ENCODE peak calls at places on chromosomes 11 and 22, in six cellular contexts. One of them, this sample, is unnamed.

GRCh38 chr11:82718841-82719240 is 14.8 kb downstream of the FAM181B start:
- DNase-seq in brain microvascular endothelial cell: no peak
- DNase-seq in PC-3: no peak
- DNase-seq in cardiac fibroblast: no peak
- DNase-seq in fibroblast of lung: no peak
- DNase-seq in HL-60: no peak
- DNase-seq in this sample: no peak

GRCh38 chr11:112225753-112226061 is 521 bp upstream of the PTS start:
- DNase-seq in fibroblast of lung: peak; percentile 74
- DNase-seq in brain microvascular endothelial cell: peak; percentile 77
- DNase-seq in HL-60: no peak
- DNase-seq in PC-3: no peak
- DNase-seq in cardiac fibroblast: no peak
- DNase-seq in this sample: no peak

GRCh38 chr11:78334109-78334508 is 83.5 kb downstream of the GAB2 start:
- DNase-seq in cardiac fibroblast: no peak
- DNase-seq in brain microvascular endothelial cell: no peak
- DNase-seq in HL-60: no peak
- DNase-seq in PC-3: no peak
- DNase-seq in fibroblast of lung: no peak
- DNase-seq in this sample: no peak

GRCh38 chr22:20032407-20032991 is 11.6 kb downstream of the TANGO2 start:
- DNase-seq in fibroblast of lung: no peak
- DNase-seq in cardiac fibroblast: no peak
- DNase-seq in HL-60: no peak
- DNase-seq in brain microvascular endothelial cell: no peak
- DNase-seq in PC-3: no peak
- DNase-seq in this sample: no peak

GRCh38 chr11:118415739-118416068 is 14.3 kb downstream of the ATP5MG start:
- DNase-seq in PC-3: peak; percentile 97
- DNase-seq in HL-60: peak; percentile 65
- DNase-seq in fibroblast of lung: peak; percentile 96
- DNase-seq in cardiac fibroblast: peak; percentile 95
- DNase-seq in brain microvascular endothelial cell: peak; percentile 95
- DNase-seq in this sample: peak; percentile 85

GRCh38 chr11:90192869-90193582 is 29.8 kb downstream of the CHORDC1 start:
- DNase-seq in HL-60: no peak
- DNase-seq in fibroblast of lung: no peak
- DNase-seq in PC-3: no peak
- DNase-seq in brain microvascular endothelial cell: no peak
- DNase-seq in cardiac fibroblast: no peak
- DNase-seq in this sample: no peak

GRCh38 chr11:58227956-58228615 is 632 bp downstream of the OR10Q1 start:
- DNase-seq in brain microvascular endothelial cell: no peak
- DNase-seq in cardiac fibroblast: no peak
- DNase-seq in HL-60: no peak
- DNase-seq in fibroblast of lung: no peak
- DNase-seq in PC-3: no peak
- DNase-seq in this sample: no peak

GRCh38 chr11:64036081-64037026 is 623 bp downstream of the FLRT1 start:
- DNase-seq in PC-3: peak; percentile 59
- DNase-seq in brain microvascular endothelial cell: peak; percentile 11
- DNase-seq in HL-60: no peak
- DNase-seq in fibroblast of lung: peak; percentile 49
- DNase-seq in cardiac fibroblast: peak; percentile 29
- DNase-seq in this sample: peak; percentile 16

GRCh38 chr11:104462346-104462745 is 298.4 kb upstream of the PDGFD start:
- DNase-seq in cardiac fibroblast: peak; percentile 67
- DNase-seq in PC-3: peak; percentile 12
- DNase-seq in brain microvascular endothelial cell: peak; percentile 49
- DNase-seq in fibroblast of lung: peak; percentile 72
- DNase-seq in HL-60: no peak
- DNase-seq in this sample: no peak

GRCh38 chr11:66371627-66372415 is at the start of gene SLC29A2:
- DNase-seq in cardiac fibroblast: no peak
- DNase-seq in brain microvascular endothelial cell: no peak
- DNase-seq in fibroblast of lung: no peak
- DNase-seq in HL-60: peak; percentile 78
- DNase-seq in PC-3: peak; percentile 96
- DNase-seq in this sample: peak; percentile 73

GRCh38 chr11:103541186-103541795 is 432.1 kb downstream of the DYNC2H1 start:
- DNase-seq in brain microvascular endothelial cell: no peak
- DNase-seq in PC-3: no peak
- DNase-seq in HL-60: no peak
- DNase-seq in fibroblast of lung: no peak
- DNase-seq in cardiac fibroblast: no peak
- DNase-seq in this sample: peak; percentile 85

GRCh38 chr11:71269603-71270511 is 17.5 kb upstream of the SHANK2 start:
- DNase-seq in HL-60: no peak
- DNase-seq in brain microvascular endothelial cell: no peak
- DNase-seq in cardiac fibroblast: no peak
- DNase-seq in PC-3: no peak
- DNase-seq in fibroblast of lung: peak; percentile 25
- DNase-seq in this sample: no peak

GRCh38 chr11:62911137-62912130 is 9.7 kb downstream of the CHRM1 start:
- DNase-seq in cardiac fibroblast: peak; percentile 25
- DNase-seq in HL-60: peak; percentile 28
- DNase-seq in PC-3: no peak
- DNase-seq in fibroblast of lung: no peak
- DNase-seq in brain microvascular endothelial cell: no peak
- DNase-seq in this sample: no peak

GRCh38 chr11:112596324-112596723 is 335.7 kb upstream of the PLET1 start:
- DNase-seq in PC-3: no peak
- DNase-seq in cardiac fibroblast: no peak
- DNase-seq in fibroblast of lung: no peak
- DNase-seq in HL-60: no peak
- DNase-seq in brain microvascular endothelial cell: no peak
- DNase-seq in this sample: no peak

GRCh38 chr22:39943366-39943765 is 16.8 kb upstream of the TMA7B start:
- DNase-seq in brain microvascular endothelial cell: no peak
- DNase-seq in cardiac fibroblast: no peak
- DNase-seq in HL-60: no peak
- DNase-seq in PC-3: peak; percentile 6
- DNase-seq in fibroblast of lung: no peak
- DNase-seq in this sample: no peak

GRCh38 chr11:68081691-68082090 is 39.5 kb downstream of the CHKA start:
- DNase-seq in brain microvascular endothelial cell: no peak
- DNase-seq in fibroblast of lung: peak; percentile 50
- DNase-seq in PC-3: no peak
- DNase-seq in cardiac fibroblast: no peak
- DNase-seq in HL-60: no peak
- DNase-seq in this sample: peak; percentile 86

GRCh38 chr11:64428685-64429084 is 69.7 kb downstream of the RPS6KA4 start:
- DNase-seq in brain microvascular endothelial cell: no peak
- DNase-seq in HL-60: no peak
- DNase-seq in fibroblast of lung: no peak
- DNase-seq in cardiac fibroblast: no peak
- DNase-seq in PC-3: no peak
- DNase-seq in this sample: no peak

GRCh38 chr22:44195189-44195871 is 14.6 kb downstream of the PARVG start:
- DNase-seq in HL-60: no peak
- DNase-seq in cardiac fibroblast: no peak
- DNase-seq in PC-3: no peak
- DNase-seq in fibroblast of lung: no peak
- DNase-seq in brain microvascular endothelial cell: no peak
- DNase-seq in this sample: no peak

GRCh38 chr22:17501679-17502285 is 61.5 kb upstream of the SLC25A18 start:
- DNase-seq in brain microvascular endothelial cell: peak; percentile 63
- DNase-seq in cardiac fibroblast: peak; percentile 84
- DNase-seq in PC-3: peak; percentile 73
- DNase-seq in HL-60: peak; percentile 45
- DNase-seq in fibroblast of lung: peak; percentile 57
- DNase-seq in this sample: peak; percentile 53

GRCh38 chr11:34732831-34733230 is 111.9 kb downstream of the EHF start:
- DNase-seq in fibroblast of lung: no peak
- DNase-seq in HL-60: no peak
- DNase-seq in brain microvascular endothelial cell: no peak
- DNase-seq in cardiac fibroblast: no peak
- DNase-seq in PC-3: no peak
- DNase-seq in this sample: no peak

GRCh38 chr11:56698795-56699194 is at the start of gene OR9G1:
- DNase-seq in cardiac fibroblast: no peak
- DNase-seq in PC-3: no peak
- DNase-seq in HL-60: no peak
- DNase-seq in fibroblast of lung: no peak
- DNase-seq in brain microvascular endothelial cell: no peak
- DNase-seq in this sample: no peak
- H3K4me3 ChIP-seq in cardiac fibroblast: no peak within 1 kb of the TSS
- H3K4me3 ChIP-seq in PC-3: no peak within 1 kb of the TSS
- H3K4me3 ChIP-seq in HL-60: no peak within 1 kb of the TSS
- H3K4me3 ChIP-seq in fibroblast of lung: no peak within 1 kb of the TSS
- H3K4me3 ChIP-seq in brain microvascular endothelial cell: no peak within 1 kb of the TSS
- H3K4me3 ChIP-seq in this sample: no peak within 1 kb of the TSS

DNA sequence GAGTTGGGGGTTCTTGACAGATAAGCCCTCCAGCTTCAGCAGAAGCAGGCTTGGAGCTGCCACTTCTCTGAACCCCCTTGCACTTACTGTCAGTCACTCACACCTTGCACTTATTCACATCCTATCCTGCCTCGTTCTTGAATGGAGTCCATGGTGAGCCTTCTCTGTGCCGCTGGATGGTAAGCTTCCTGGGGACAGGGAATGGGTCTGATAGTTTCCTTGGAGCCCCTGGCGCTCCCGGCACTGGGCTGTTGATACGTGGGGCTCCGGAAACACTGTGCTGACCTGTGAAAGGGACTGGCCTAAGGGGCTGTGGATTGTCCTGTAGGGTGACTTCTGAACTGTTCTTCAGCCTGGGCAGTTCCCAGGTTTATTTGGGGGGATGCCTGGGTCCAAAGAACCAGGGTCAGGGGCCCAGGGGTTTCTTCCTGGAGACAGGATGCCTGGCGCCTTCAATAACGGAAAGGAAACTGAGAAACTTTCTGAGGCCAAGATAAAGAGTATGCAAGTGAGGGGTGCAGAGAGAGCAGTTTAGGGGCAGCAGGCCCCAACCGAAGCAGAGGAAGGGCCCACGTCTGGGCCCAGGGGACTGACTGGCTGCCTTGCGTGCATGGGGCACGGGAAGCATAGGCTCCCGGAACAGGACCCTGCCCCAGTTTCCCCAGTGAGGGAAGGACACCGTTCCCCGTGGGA is 709 bp upstream of the ST3GAL4 start:
- DNase-seq in cardiac fibroblast: no peak
- DNase-seq in HL-60: no peak
- DNase-seq in PC-3: no peak
- DNase-seq in brain microvascular endothelial cell: no peak
- DNase-seq in fibroblast of lung: no peak
- DNase-seq in this sample: no peak
- H3K4me3 ChIP-seq in cardiac fibroblast: peak overlapping the region; percentile 87
- H3K4me3 ChIP-seq in HL-60: peak overlapping the region; percentile 83
- H3K4me3 ChIP-seq in PC-3: peak overlapping the region; percentile 83
- H3K4me3 ChIP-seq in brain microvascular endothelial cell: peak overlapping the region; percentile 85
- H3K4me3 ChIP-seq in fibroblast of lung: peak overlapping the region; percentile 63
- H3K4me3 ChIP-seq in this sample: peak overlapping the region; percentile 84

GRCh38 chr11:120715239-120715638 is 203.7 kb downstream of the GRIK4 start:
- DNase-seq in fibroblast of lung: no peak
- DNase-seq in PC-3: peak; percentile 5
- DNase-seq in cardiac fibroblast: peak; percentile 8
- DNase-seq in brain microvascular endothelial cell: no peak
- DNase-seq in HL-60: no peak
- DNase-seq in this sample: no peak
- H3K4me3 ChIP-seq in fibroblast of lung: peak overlapping the region; percentile 9
- H3K4me3 ChIP-seq in PC-3: no peak overlapping the region
- H3K4me3 ChIP-seq in cardiac fibroblast: no peak overlapping the region
- H3K4me3 ChIP-seq in brain microvascular endothelial cell: peak overlapping the region; percentile 30
- H3K4me3 ChIP-seq in HL-60: no peak overlapping the region
- H3K4me3 ChIP-seq in this sample: no peak overlapping the region

GRCh38 chr22:47089796-47090460 is 327.5 kb downstream of the TBC1D22A start:
- DNase-seq in HL-60: no peak
- DNase-seq in PC-3: no peak
- DNase-seq in fibroblast of lung: no peak
- DNase-seq in brain microvascular endothelial cell: no peak
- DNase-seq in cardiac fibroblast: no peak
- DNase-seq in this sample: no peak
- H3K4me3 ChIP-seq in HL-60: no peak overlapping the region
- H3K4me3 ChIP-seq in PC-3: no peak overlapping the region
- H3K4me3 ChIP-seq in fibroblast of lung: peak overlapping the region; percentile 51
- H3K4me3 ChIP-seq in brain microvascular endothelial cell: no peak overlapping the region
- H3K4me3 ChIP-seq in cardiac fibroblast: no peak overlapping the region
- H3K4me3 ChIP-seq in this sample: no peak overlapping the region

GRCh38 chr11:117199061-117199915 is at the start of gene TAGLN:
- DNase-seq in cardiac fibroblast: peak; percentile 97
- DNase-seq in PC-3: peak; percentile 53
- DNase-seq in fibroblast of lung: peak; percentile 97
- DNase-seq in brain microvascular endothelial cell: peak; percentile 97
- DNase-seq in HL-60: no peak
- DNase-seq in this sample: peak; percentile 57
- H3K4me3 ChIP-seq in cardiac fibroblast: peak within 1 kb of the TSS; percentile 75
- H3K4me3 ChIP-seq in PC-3: no peak within 1 kb of the TSS
- H3K4me3 ChIP-seq in fibroblast of lung: peak within 1 kb of the TSS; percentile 68
- H3K4me3 ChIP-seq in brain microvascular endothelial cell: peak within 1 kb of the TSS; percentile 69
- H3K4me3 ChIP-seq in HL-60: no peak within 1 kb of the TSS
- H3K4me3 ChIP-seq in this sample: peak within 1 kb of the TSS; percentile 25

GRCh38 chr11:108239076-108239475 is 16.2 kb downstream of the ATM start:
- DNase-seq in fibroblast of lung: no peak
- DNase-seq in PC-3: no peak
- DNase-seq in brain microvascular endothelial cell: no peak
- DNase-seq in cardiac fibroblast: no peak
- DNase-seq in HL-60: no peak
- DNase-seq in this sample: no peak

GRCh38 chr11:108235633-108236032 is 12.8 kb downstream of the ATM start:
- DNase-seq in fibroblast of lung: no peak
- DNase-seq in cardiac fibroblast: no peak
- DNase-seq in brain microvascular endothelial cell: no peak
- DNase-seq in HL-60: no peak
- DNase-seq in PC-3: no peak
- DNase-seq in this sample: no peak

GRCh38 chr11:108233277-108233945 is 10.5 kb downstream of the ATM start:
- DNase-seq in HL-60: no peak
- DNase-seq in fibroblast of lung: no peak
- DNase-seq in brain microvascular endothelial cell: no peak
- DNase-seq in cardiac fibroblast: no peak
- DNase-seq in PC-3: no peak
- DNase-seq in this sample: no peak

GRCh38 chr11:108235192-108235591 is 12.3 kb downstream of the ATM start:
- DNase-seq in brain microvascular endothelial cell: no peak
- DNase-seq in PC-3: no peak
- DNase-seq in fibroblast of lung: no peak
- DNase-seq in cardiac fibroblast: no peak
- DNase-seq in HL-60: no peak
- DNase-seq in this sample: no peak

GRCh38 chr11:108237058-108237481 is 14.2 kb downstream of the ATM start:
- DNase-seq in PC-3: no peak
- DNase-seq in HL-60: no peak
- DNase-seq in brain microvascular endothelial cell: no peak
- DNase-seq in cardiac fibroblast: no peak
- DNase-seq in fibroblast of lung: no peak
- DNase-seq in this sample: no peak
- H3K4me3 ChIP-seq in PC-3: no peak overlapping the region
- H3K4me3 ChIP-seq in HL-60: no peak overlapping the region
- H3K4me3 ChIP-seq in brain microvascular endothelial cell: no peak overlapping the region
- H3K4me3 ChIP-seq in cardiac fibroblast: no peak overlapping the region
- H3K4me3 ChIP-seq in fibroblast of lung: no peak overlapping the region
- H3K4me3 ChIP-seq in this sample: no peak overlapping the region